ENCODE peak calls at places on chromosomes 5 and 9, in four cellular contexts. G is A549, S is psoas muscle, M is epithelial cell of esophagus. T is an unnamed sample.

GRCh38 chr5:141359790-141360426 is at the start of gene PCDHGB2:
- DNase-seq in G (no peak), S (no peak), M (peak), T (no peak)

GRCh38 chr5:94856257-94856656 is 237.8 kb downstream of the SLF1 start:
- DNase-seq in G (no peak), S (no peak), M (no peak), T (no peak)

GRCh38 chr5:76790632-76791290 is 28.1 kb upstream of the F2RL1 start:
- DNase-seq in G (peak), S (no peak), M (peak), T (no peak)

GRCh38 chr9:15510789-15511575 is at the start of gene PSIP1:
- DNase-seq in G (peak), S (peak), M (peak), T (peak)

GRCh38 chr5:159178978-159179377 is 30.4 kb downstream of the RNF145 start:
- DNase-seq in G (peak), S (no peak), M (peak), T (no peak)

GRCh38 chr5:168486136-168486879 is at the start of gene RARS1:
- DNase-seq in G (peak), S (peak), M (peak), T (peak)

GRCh38 chr9:93451762-93452709 is 551 bp downstream of the FAM120A start:
- DNase-seq in G (peak), S (peak), M (peak), T (peak)

GRCh38 chr5:144361406-144361805 is 190.7 kb downstream of the KCTD16 start:
- DNase-seq in G (no peak), S (no peak), M (no peak), T (no peak)

GRCh38 chr5:61817472-61818326 is 485.6 kb downstream of the ZSWIM6 start:
- DNase-seq in G (peak), S (no peak), M (peak), T (no peak)

GRCh38 chr5:127206320-127207113 is 84.1 kb upstream of the MEGF10 start:
- DNase-seq in G (peak), S (no peak), M (peak), T (no peak)

GRCh38 chr5:157464518-157465171 is 4.6 kb downstream of the NIPAL4 start:
- DNase-seq in G (peak), S (peak), M (peak), T (peak)

GRCh38 chr9:6557883-6558282 is 87.6 kb downstream of the GLDC start:
- DNase-seq in G (no peak), S (no peak), M (no peak), T (no peak)

GRCh38 chr5:147939431-147940114 is 33.2 kb upstream of the C5orf46 start:
- DNase-seq in G (no peak), S (no peak), M (peak), T (no peak)

GRCh38 chr5:147930759-147931158 is 24.4 kb upstream of the C5orf46 start:
- DNase-seq in G (no peak), S (no peak), M (no peak), T (no peak)

GRCh38 chr5:147935032-147935431 is 28.7 kb upstream of the C5orf46 start:
- DNase-seq in G (peak), S (no peak), M (peak), T (no peak)
- TF ChIP-seq CTCF in G (peak), S (no peak), M (peak), T (no peak)

GRCh38 chr9:104805441-104805840 is 41.5 kb downstream of the NIPSNAP3B start:
- DNase-seq in G (no peak), S (no peak), M (peak), T (no peak)

GRCh38 chr9:104810421-104811339 is 46.8 kb downstream of the NIPSNAP3B start:
- DNase-seq in G (peak), S (peak), M (peak), T (no peak)

GRCh38 chr9:104802906-104803305 is 39.0 kb downstream of the NIPSNAP3B start:
- DNase-seq in G (no peak), S (no peak), M (no peak), T (no peak)

GRCh38 chr9:104808030-104808614 is 44.2 kb downstream of the NIPSNAP3B start:
- DNase-seq in G (peak), S (peak), M (peak), T (no peak)
- TF ChIP-seq CTCF in G (peak), S (no peak), M (peak), T (no peak)

GRCh38 chr5:113022661-113023060 is 46.1 kb downstream of the DCP2 start:
- DNase-seq in G (no peak), S (no peak), M (peak), T (no peak)

GRCh38 chr5:113020461-113021273 is 44.1 kb downstream of the DCP2 start:
- DNase-seq in G (no peak), S (no peak), M (peak), T (no peak)

GRCh38 chr5:113017891-113018635 is 41.5 kb downstream of the DCP2 start:
- DNase-seq in G (no peak), S (no peak), M (peak), T (no peak)
- TF ChIP-seq CTCF in G (no peak), S (no peak), M (no peak), T (no peak)

GRCh38 chr9:78713746-78714405 is 417.0 kb downstream of the PSAT1 start:
- DNase-seq in G (no peak), S (no peak), M (no peak), T (no peak)

DNA sequence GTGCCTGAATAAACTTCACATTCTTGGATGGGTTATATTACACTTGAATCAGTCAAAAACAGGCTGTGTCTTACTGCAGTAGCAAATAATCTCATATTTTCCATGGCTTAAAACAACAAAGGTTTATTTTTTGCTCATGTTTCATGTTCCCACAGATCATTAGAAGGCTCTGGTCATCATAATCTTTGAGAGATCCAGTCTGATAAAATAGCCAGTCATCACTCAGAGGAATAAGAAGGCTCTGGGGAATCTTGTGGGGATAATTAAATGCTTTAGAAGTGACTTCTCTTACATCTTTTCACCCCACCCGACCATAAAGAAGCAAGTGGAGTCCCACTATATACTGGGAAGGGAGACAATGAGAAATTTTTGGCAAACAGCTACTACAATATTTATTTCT is 417.7 kb downstream of the PSAT1 start:
- DNase-seq in G (no peak), S (no peak), M (no peak), T (no peak)
- TF ChIP-seq CTCF in G (no peak), S (no peak), M (no peak), T (no peak)